ENCODE peak calls at places on chromosomes 13 and 19, in four cellular contexts. N, E, O and I are unnamed samples.

GRCh38 chr13:82305588-82305987 is 1576.7 kb downstream of the SLITRK1 start:
- DNase-seq in E (no peak), N (no peak), O (no peak), I (no peak)

GRCh38 chr19:45358213-45358792 is 12.1 kb downstream of the ERCC2 start:
- DNase-seq in O (no peak), E (no peak), N (no peak), I (no peak)

GRCh38 chr19:46732172-46732938 is 13.5 kb upstream of the FKRP start:
- DNase-seq in O (no peak), N (no peak), E (no peak), I (no peak)

GRCh38 chr13:33312150-33312908 is 26.8 kb upstream of the STARD13 start:
- DNase-seq in N (no peak), O (no peak), E (peak; percentile 58), I (no peak)

GRCh38 chr13:68190826-68191225 is 960.7 kb upstream of the PCDH9 start:
- DNase-seq in E (peak; percentile 57), O (no peak), N (no peak), I (no peak)

GRCh38 chr19:29917911-29918310 is 24.1 kb upstream of the URI1 start:
- DNase-seq in E (no peak), O (no peak), N (no peak), I (no peak)

GRCh38 chr13:75636339-75637095 is 387 bp downstream of the LMO7 start:
- DNase-seq in E (peak; percentile 39), O (no peak), N (peak; percentile 44), I (no peak)

GRCh38 chr19:45528149-45528743 is 21.0 kb downstream of the VASP start:
- DNase-seq in O (no peak), E (peak; percentile 43), N (peak; percentile 44), I (no peak)

GRCh38 chr13:24644051-24644450 is 36.2 kb upstream of the ATP12A start:
- DNase-seq in E (peak; percentile 72), N (no peak), O (no peak), I (no peak)

GRCh38 chr13:73767747-73768315 is 366.4 kb downstream of the KLF12 start:
- DNase-seq in E (no peak), O (no peak), N (no peak), I (no peak)

GRCh38 chr19:50708179-50708879 is 11.3 kb downstream of the SHANK1 start:
- DNase-seq in E (no peak), N (no peak), O (no peak), I (no peak)

GRCh38 chr13:25286308-25286968 is 850 bp downstream of the MTMR6 start:
- DNase-seq in O (no peak), N (no peak), E (peak; percentile 40), I (no peak)

GRCh38 chr19:49149652-49150105 is 5.5 kb downstream of the HRC start:
- DNase-seq in E (peak; percentile 87), N (peak; percentile 83), O (peak; percentile 82), I (peak; percentile 70)

GRCh38 chr13:109315481-109315880 is 470.9 kb downstream of the IRS2 start:
- DNase-seq in O (no peak), N (no peak), E (no peak), I (no peak)

GRCh38 chr19:43526884-43527859 is at the start of gene ETHE1:
- DNase-seq in E (peak; percentile 50), N (peak; percentile 80), O (peak; percentile 89), I (no peak)

GRCh38 chr19:12202250-12202649 is 39.4 kb downstream of the ZNF136 start:
- DNase-seq in N (no peak), O (no peak), E (no peak), I (no peak)

GRCh38 chr13:42836930-42837329 is 55.5 kb downstream of the FAM216B start:
- DNase-seq in N (no peak), O (peak; percentile 3), E (peak; percentile 89), I (no peak)

GRCh38 chr13:46615888-46616531 is 63.0 kb downstream of the LRCH1 start:
- DNase-seq in O (no peak), E (peak; percentile 81), N (no peak), I (no peak)

GRCh38 chr13:84121456-84121855 is 239.2 kb upstream of the SLITRK1 start:
- DNase-seq in O (no peak), N (no peak), E (no peak), I (no peak)

DNA sequence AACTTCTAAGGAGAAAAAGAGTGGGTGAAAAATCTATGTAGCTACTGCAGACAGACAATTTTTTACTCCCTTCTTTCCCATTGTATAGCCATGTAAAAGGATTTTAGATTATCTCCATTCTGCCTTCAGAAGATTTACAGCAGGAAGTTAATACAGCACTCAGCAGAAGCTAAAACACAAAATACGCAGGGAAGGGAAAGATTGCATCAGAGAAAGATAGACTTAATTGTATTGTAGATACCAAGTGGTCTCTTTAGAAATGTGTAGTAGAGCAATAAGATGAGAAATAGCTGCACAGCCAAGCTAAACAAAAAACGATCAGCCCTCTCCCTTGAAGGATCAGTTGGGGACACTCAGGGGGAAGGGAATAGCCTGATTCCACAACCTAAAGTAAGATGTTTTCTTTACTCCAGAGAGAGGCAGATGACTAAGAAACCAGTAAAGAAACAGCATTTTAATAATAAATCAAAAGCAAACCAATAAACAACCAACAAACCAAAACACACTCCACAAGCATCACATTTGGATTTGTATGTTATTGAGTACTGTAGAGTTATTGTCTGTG is 236.7 kb upstream of the SLITRK1 start:
- DNase-seq in E (no peak), O (no peak), N (no peak), I (no peak)
- H3K27ac ChIP-seq in E (no peak overlapping the region), O (no peak overlapping the region), N (no peak overlapping the region), I (no peak overlapping the region)

DNA sequence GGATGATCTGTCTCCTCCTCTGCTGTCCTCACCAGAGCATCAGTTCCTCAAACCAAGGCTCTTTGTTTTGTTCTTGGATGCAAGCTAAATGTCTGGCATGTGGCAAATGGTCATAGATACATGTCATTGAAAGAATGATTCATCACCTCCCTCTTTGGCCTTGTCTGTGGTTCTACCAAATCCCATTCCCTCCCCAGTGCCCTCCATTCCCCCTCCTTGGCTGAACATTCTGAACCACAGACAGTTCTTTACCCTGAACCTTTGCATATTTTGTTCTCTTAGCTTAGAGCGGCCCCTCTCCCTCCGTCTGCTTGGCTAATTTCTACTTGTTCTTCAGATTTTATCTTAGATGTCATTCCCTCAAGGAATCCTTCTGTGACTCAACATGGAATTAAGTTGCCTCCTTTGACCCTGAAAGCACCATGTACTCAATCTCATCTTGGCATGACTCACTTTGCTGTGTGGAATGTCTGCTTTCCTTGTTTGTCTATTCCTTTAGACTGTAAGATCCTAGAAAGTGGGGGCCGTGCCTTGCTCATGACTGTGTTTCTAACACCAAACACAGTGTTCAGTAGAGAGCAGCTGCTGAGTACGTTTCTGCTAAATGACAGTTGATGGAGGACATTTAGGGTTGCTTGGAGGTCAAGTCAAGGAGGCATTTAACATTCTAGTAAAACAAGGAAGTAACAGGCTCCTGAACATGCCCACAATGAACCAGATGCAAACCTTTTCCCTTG is 8.1 kb downstream of the ALOX5AP start:
- DNase-seq in E (peak; percentile 99), N (peak; percentile 38), O (peak; percentile 80), I (peak; percentile 93)
- H3K4me3 ChIP-seq in E (no peak overlapping the region), N (no peak overlapping the region), O (peak overlapping the region; percentile 23), I (no peak overlapping the region)

DNA sequence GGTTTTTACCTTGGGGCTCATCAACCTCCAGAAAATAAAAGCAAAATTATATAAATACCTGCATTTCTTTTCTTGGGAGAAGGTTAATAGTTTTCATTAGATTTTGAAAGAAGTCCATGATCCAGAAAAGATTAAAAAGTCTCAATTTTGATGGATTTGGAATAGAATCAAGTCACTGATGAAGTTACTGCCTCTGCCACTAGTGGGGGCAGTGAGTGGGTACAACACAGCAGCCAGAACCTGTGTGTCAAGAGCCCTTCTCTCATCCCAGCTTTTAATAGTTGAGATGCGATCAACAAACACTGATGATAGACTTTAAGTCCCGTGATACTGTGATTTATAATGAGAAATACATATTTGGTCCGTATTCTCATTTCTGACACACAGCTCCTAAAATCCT is 686.7 kb downstream of the DIAPH3 start:
- DNase-seq in N (no peak), O (peak; percentile 7), E (no peak), I (no peak)
- TF ChIP-seq CTCF in N (no peak), O (no peak), E (no peak), I (peak; percentile 26)

GRCh38 chr13:80036845-80037504 is 304.0 kb downstream of the SPRY2 start:
- DNase-seq in O (no peak), N (no peak), E (no peak), I (no peak)

GRCh38 chr13:80029170-80029569 is 311.8 kb downstream of the SPRY2 start:
- DNase-seq in N (no peak), E (no peak), O (no peak), I (no peak)

GRCh38 chr13:80035096-80035495 is 305.8 kb downstream of the SPRY2 start:
- DNase-seq in O (no peak), E (no peak), N (no peak), I (no peak)

GRCh38 chr13:80030491-80030890 is 310.4 kb downstream of the SPRY2 start:
- DNase-seq in N (no peak), E (no peak), O (no peak), I (no peak)

DNA sequence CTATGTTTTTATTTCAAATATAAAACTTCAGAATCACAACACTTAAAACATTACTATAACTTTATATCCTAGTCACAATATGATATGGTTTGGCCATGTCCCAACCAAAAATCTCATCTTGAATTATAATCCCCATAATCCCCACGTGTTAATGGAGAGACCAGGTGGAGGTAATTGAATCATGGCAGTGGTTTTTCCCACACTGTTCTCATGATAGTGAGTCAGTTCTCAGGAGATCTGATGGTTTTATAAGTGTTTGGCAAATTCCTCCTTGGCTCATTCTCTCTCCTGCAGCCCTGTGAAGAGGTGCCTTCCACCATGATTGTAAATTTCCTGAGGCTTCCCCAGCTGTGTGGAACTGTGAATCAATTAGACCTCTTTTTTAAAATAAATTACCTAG is 307.6 kb downstream of the SPRY2 start:
- DNase-seq in E (no peak), N (no peak), O (no peak), I (no peak)
- H3K27ac ChIP-seq in E (no peak overlapping the region), N (no peak overlapping the region), O (no peak overlapping the region), I (no peak overlapping the region)